ENCODE peak calls at places on chromosomes 6 and 20, in ten cellular contexts. Y is endothelial cell, V is astrocyte of the spinal cord, J is lower leg skin, M is osteocyte, L is Peyer's patch, O is H9, A is GM12865, S is HFFc6, K is OCI-LY7. G is an unnamed sample.

GRCh38 chr20:17669306-17669931 is 12.6 kb downstream of the RRBP1 start:
- DNase-seq in M (no peak), L (no peak), A (no peak), J (no peak), Y (no peak), V (no peak), S (no peak), K (no peak), O (no peak), G (no peak)

GRCh38 chr20:32585011-32585518 is at the start of gene NOL4L:
- DNase-seq in L (peak), Y (peak), V (no peak), O (no peak), A (peak), M (no peak), J (no peak), K (peak), S (no peak), G (peak)

GRCh38 chr20:33686008-33686983 is at the start of gene E2F1:
- DNase-seq in J (peak), Y (peak), L (peak), A (peak), K (peak), V (peak), M (peak), O (peak), S (peak), G (peak)

GRCh38 chr20:19920388-19921138 is 96.6 kb upstream of the NAA20 start:
- DNase-seq in L (no peak), S (no peak), J (no peak), K (no peak), Y (no peak), V (no peak), M (no peak), A (no peak), O (no peak), G (no peak)

GRCh38 chr20:58651548-58651822 is 402 bp downstream of the STX16 start:
- DNase-seq in K (peak), L (no peak), A (no peak), Y (no peak), J (no peak), V (no peak), S (no peak), O (no peak), M (no peak), G (no peak)

GRCh38 chr20:4681441-4681840 is 40.3 kb upstream of the PRND start:
- DNase-seq in V (no peak), M (peak), L (no peak), K (no peak), S (no peak), A (no peak), J (no peak), O (no peak), Y (no peak), G (no peak)

GRCh38 chr6:109455161-109455501 is 441 bp downstream of the MICAL1 start:
- DNase-seq in L (no peak), K (peak), V (no peak), S (no peak), M (no peak), O (no peak), A (peak), J (peak), Y (peak), G (peak)

GRCh38 chr6:9250852-9251251 is 815.5 kb upstream of the SLC35B3 start:
- DNase-seq in S (peak), K (peak), L (no peak), A (peak), M (no peak), J (no peak), O (peak), V (peak), Y (peak), G (peak)

GRCh38 chr6:73134588-73134987 is 90.7 kb downstream of the KHDC1L start:
- DNase-seq in V (peak), L (peak), M (no peak), A (peak), J (no peak), S (peak), O (peak), K (peak), Y (peak), G (peak)

GRCh38 chr20:34300809-34301586 is 2.2 kb downstream of the AHCY start:
- DNase-seq in O (no peak), S (no peak), M (no peak), J (no peak), Y (no peak), A (peak), V (no peak), K (peak), L (no peak), G (no peak)

GRCh38 chr6:107644513-107644912 is 154.6 kb downstream of the SOBP start:
- DNase-seq in S (no peak), L (no peak), Y (no peak), M (no peak), V (no peak), J (no peak), O (no peak), K (no peak), A (no peak), G (no peak)

GRCh38 chr20:40754372-40754943 is 65.4 kb upstream of the MAFB start:
- DNase-seq in L (no peak), M (no peak), J (no peak), V (no peak), S (no peak), O (no peak), A (no peak), Y (no peak), K (no peak), G (no peak)

GRCh38 chr6:9197726-9198125 is 762.4 kb upstream of the SLC35B3 start:
- DNase-seq in S (no peak), M (no peak), J (no peak), V (no peak), Y (no peak), O (no peak), K (no peak), L (no peak), A (no peak), G (no peak)

GRCh38 chr6:33746036-33746600 is 587 bp downstream of the IP6K3 start:
- DNase-seq in J (no peak), L (no peak), M (peak), A (no peak), V (peak), O (peak), S (peak), K (no peak), Y (no peak), G (peak)
- TF ChIP-seq CTCF in J (no peak), L (no peak), M (peak), A (no peak), V (peak), O (no peak), S (peak), K (no peak), Y (no peak), G (no peak)

GRCh38 chr20:1922786-1923185 is 27.6 kb downstream of the SIRPA start:
- DNase-seq in Y (no peak), M (no peak), J (no peak), O (no peak), A (no peak), S (no peak), V (no peak), K (no peak), L (no peak), G (no peak)

GRCh38 chr20:1920252-1920651 is 25.0 kb downstream of the SIRPA start:
- DNase-seq in V (no peak), J (no peak), M (no peak), S (no peak), O (no peak), K (no peak), Y (no peak), L (no peak), A (no peak), G (no peak)

GRCh38 chr20:1920826-1921225 is 25.6 kb downstream of the SIRPA start:
- DNase-seq in J (no peak), V (no peak), Y (no peak), M (no peak), O (no peak), K (no peak), S (no peak), A (no peak), L (no peak), G (no peak)

GRCh38 chr20:1918766-1919165 is 23.6 kb downstream of the SIRPA start:
- DNase-seq in M (no peak), L (no peak), V (no peak), O (no peak), A (no peak), J (no peak), K (no peak), S (no peak), Y (no peak), G (no peak)
- TF ChIP-seq CTCF in M (no peak), L (no peak), V (no peak), O (no peak), A (no peak), J (no peak), K (no peak), S (no peak), Y (no peak), G (no peak)

GRCh38 chr20:42678895-42679294 is 510.8 kb downstream of the PTPRT start:
- DNase-seq in A (no peak), M (no peak), V (no peak), L (no peak), K (peak), S (no peak), Y (no peak), J (no peak), O (peak), G (no peak)
- TF ChIP-seq CTCF in A (peak), M (no peak), V (no peak), L (no peak), K (peak), S (no peak), Y (no peak), J (no peak), O (peak), G (no peak)

GRCh38 chr6:6694825-6695710 is 106.5 kb downstream of the LY86 start:
- DNase-seq in O (peak), Y (no peak), K (no peak), M (no peak), A (no peak), V (no peak), J (peak), L (no peak), S (no peak), G (no peak)

GRCh38 chr6:6695711-6696048 is 107.2 kb downstream of the LY86 start:
- DNase-seq in J (peak), O (no peak), V (no peak), Y (no peak), K (no peak), L (no peak), A (no peak), M (no peak), S (no peak), G (no peak)

GRCh38 chr6:6697620-6698019 is 109.1 kb downstream of the LY86 start:
- DNase-seq in V (no peak), M (no peak), L (no peak), Y (no peak), A (no peak), J (no peak), S (no peak), K (no peak), O (no peak), G (no peak)

GRCh38 chr6:6696867-6697531 is 108.5 kb downstream of the LY86 start:
- DNase-seq in O (peak), L (peak), S (peak), J (peak), A (peak), V (peak), M (no peak), Y (peak), K (peak), G (peak)

GRCh38 chr6:6694368-6694780 is 105.9 kb downstream of the LY86 start:
- DNase-seq in A (no peak), O (peak), S (no peak), V (no peak), K (no peak), L (no peak), J (peak), M (no peak), Y (no peak), G (no peak)
- TF ChIP-seq CTCF in A (peak), O (peak), S (no peak), V (no peak), K (peak), L (no peak), J (no peak), M (no peak), Y (no peak), G (peak)

DNA sequence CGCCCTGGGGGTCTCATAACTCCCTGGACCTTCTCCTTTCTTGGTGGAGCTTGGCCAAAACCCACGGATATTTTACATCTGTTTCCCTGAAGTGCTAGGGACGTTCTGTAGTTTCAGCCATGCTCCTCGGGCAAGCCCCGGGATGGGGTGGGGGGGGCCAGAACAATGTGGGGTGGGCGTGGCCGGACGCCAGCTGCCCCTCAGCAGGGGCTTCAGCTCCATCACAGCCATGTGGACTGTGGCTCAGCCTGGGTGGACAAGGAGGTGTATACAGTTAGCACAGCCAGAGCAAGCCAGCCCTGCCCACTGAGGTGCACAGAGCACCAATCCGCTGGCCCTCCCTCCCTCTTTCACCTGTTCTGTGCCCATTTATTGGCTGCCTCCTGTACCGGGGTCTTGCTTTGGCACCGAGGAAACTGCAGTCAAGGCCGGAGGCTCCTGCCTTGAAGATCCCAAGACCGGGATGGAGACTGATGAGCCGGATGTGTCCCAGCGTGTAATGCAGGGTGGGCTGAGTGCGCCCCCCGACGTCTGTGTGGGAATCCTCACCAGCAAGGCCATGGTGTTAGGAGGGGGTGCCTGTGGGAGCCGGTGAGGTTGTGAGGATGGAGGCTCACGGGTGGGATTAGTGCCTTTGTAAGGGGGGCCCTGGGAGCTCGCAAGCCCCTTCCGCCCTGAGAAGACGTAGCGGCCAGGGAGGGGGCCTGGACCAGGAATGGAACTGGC is 28.0 kb downstream of the FRMD1 start:
- DNase-seq in A (no peak), Y (peak), J (no peak), V (no peak), L (no peak), K (no peak), S (no peak), M (no peak), O (peak), G (peak)
- TF ChIP-seq CTCF in A (no peak), Y (no peak), J (no peak), V (peak), L (no peak), K (no peak), S (no peak), M (no peak), O (peak), G (no peak)

GRCh38 chr20:44056010-44056698 is 130.8 kb downstream of the JPH2 start:
- DNase-seq in A (peak), J (peak), S (no peak), V (no peak), Y (peak), O (peak), M (peak), L (peak), K (no peak), G (peak)
- TF ChIP-seq CTCF in A (peak), J (no peak), S (peak), V (peak), Y (peak), O (peak), M (peak), L (no peak), K (peak), G (peak)

GRCh38 chr6:169564453-169565240 is 137.2 kb downstream of the WDR27 start:
- DNase-seq in A (no peak), L (no peak), O (peak), M (no peak), J (peak), V (no peak), K (no peak), S (no peak), Y (no peak), G (no peak)
- TF ChIP-seq CTCF in A (no peak), L (no peak), O (peak), M (no peak), J (no peak), V (no peak), K (no peak), S (no peak), Y (no peak), G (no peak)

GRCh38 chr20:35617397-35618031 is 1.9 kb downstream of the SPAG4 start:
- DNase-seq in V (peak), O (peak), S (peak), L (peak), Y (peak), K (peak), J (peak), A (peak), M (no peak), G (peak)
- TF ChIP-seq CTCF in V (peak), O (peak), S (peak), L (peak), Y (no peak), K (peak), J (no peak), A (peak), M (peak), G (no peak)

GRCh38 chr6:118965843-118966242 is 30.9 kb upstream of the MCM9 start:
- DNase-seq in A (no peak), V (no peak), K (no peak), L (no peak), Y (no peak), M (no peak), J (no peak), S (no peak), O (no peak), G (no peak)

GRCh38 chr6:118970866-118971265 is 35.9 kb upstream of the MCM9 start:
- DNase-seq in J (no peak), A (no peak), O (no peak), K (no peak), V (no peak), M (no peak), S (no peak), L (no peak), Y (no peak), G (no peak)

GRCh38 chr6:118967239-118967638 is 32.3 kb upstream of the MCM9 start:
- DNase-seq in M (no peak), K (no peak), A (no peak), Y (no peak), O (no peak), V (no peak), L (no peak), J (no peak), S (no peak), G (no peak)

GRCh38 chr6:118965354-118965753 is 30.4 kb upstream of the MCM9 start:
- DNase-seq in S (no peak), V (no peak), J (no peak), M (no peak), A (no peak), L (no peak), O (no peak), K (no peak), Y (no peak), G (no peak)

DNA sequence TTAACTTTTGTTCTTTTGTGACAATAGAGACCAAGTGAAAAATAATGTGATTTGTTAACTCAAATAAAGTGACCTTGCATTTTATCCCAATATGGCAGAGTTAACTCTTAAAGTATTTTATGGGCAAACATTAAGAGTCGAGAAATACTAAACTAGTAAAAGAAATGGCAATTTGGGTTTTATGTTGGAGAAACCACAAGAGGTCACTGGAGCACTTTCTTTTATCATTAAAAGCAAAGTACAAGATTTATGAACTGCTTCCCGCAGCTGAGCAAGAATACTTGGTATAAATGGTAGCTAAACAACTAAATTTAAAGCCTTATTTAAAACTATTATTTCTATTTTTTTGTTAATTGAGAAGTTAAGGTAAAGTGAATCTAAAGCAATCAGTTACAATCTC is 33.5 kb upstream of the MCM9 start:
- DNase-seq in V (peak), O (no peak), K (peak), M (no peak), Y (no peak), A (peak), L (no peak), S (peak), J (no peak), G (no peak)
- TF ChIP-seq CTCF in V (no peak), O (peak), K (peak), M (peak), Y (no peak), A (peak), L (peak), S (peak), J (no peak), G (peak)